ENCODE peak calls at places on chromosomes 2 and 18, in ten cellular contexts. One of them, this sample, is unnamed.

GRCh38 chr18:56890632-56891031 is 239.5 kb downstream of the WDR7 start:
- DNase-seq in cardiac fibroblast: peak
- DNase-seq in head of caudate nucleus: no peak
- DNase-seq in HuH-7: no peak
- DNase-seq in astrocyte of the spinal cord: peak
- DNase-seq in neural progenitor cell: no peak
- DNase-seq in suprapubic skin: no peak
- DNase-seq in choroid plexus epithelial cell: peak
- DNase-seq in CD8-positive, alpha-beta T cell: no peak
- DNase-seq in NCI-H2029 treated with DMSO at 0.1 percent for 48 hours: no peak
- DNase-seq in this sample: no peak

GRCh38 chr18:13137041-13137938 is 81.3 kb upstream of the LDLRAD4 start:
- DNase-seq in neural progenitor cell: peak
- DNase-seq in HuH-7: peak
- DNase-seq in cardiac fibroblast: peak
- DNase-seq in choroid plexus epithelial cell: no peak
- DNase-seq in astrocyte of the spinal cord: peak
- DNase-seq in CD8-positive, alpha-beta T cell: peak
- DNase-seq in suprapubic skin: no peak
- DNase-seq in head of caudate nucleus: peak
- DNase-seq in NCI-H2029 treated with DMSO at 0.1 percent for 48 hours: peak
- DNase-seq in this sample: peak

GRCh38 chr2:1571477-1572417 is 158.5 kb downstream of the TPO start:
- DNase-seq in choroid plexus epithelial cell: no peak
- DNase-seq in CD8-positive, alpha-beta T cell: peak
- DNase-seq in cardiac fibroblast: no peak
- DNase-seq in NCI-H2029 treated with DMSO at 0.1 percent for 48 hours: no peak
- DNase-seq in HuH-7: no peak
- DNase-seq in astrocyte of the spinal cord: no peak
- DNase-seq in neural progenitor cell: no peak
- DNase-seq in head of caudate nucleus: no peak
- DNase-seq in suprapubic skin: no peak
- DNase-seq in this sample: no peak

GRCh38 chr2:7691961-7692656 is 774.9 kb downstream of the RNF144A start:
- DNase-seq in neural progenitor cell: no peak
- DNase-seq in head of caudate nucleus: no peak
- DNase-seq in CD8-positive, alpha-beta T cell: no peak
- DNase-seq in HuH-7: no peak
- DNase-seq in astrocyte of the spinal cord: peak
- DNase-seq in cardiac fibroblast: no peak
- DNase-seq in choroid plexus epithelial cell: no peak
- DNase-seq in suprapubic skin: no peak
- DNase-seq in NCI-H2029 treated with DMSO at 0.1 percent for 48 hours: no peak
- DNase-seq in this sample: no peak

GRCh38 chr2:119208791-119209203 is 14.8 kb upstream of the STEAP3 start:
- DNase-seq in astrocyte of the spinal cord: peak
- DNase-seq in head of caudate nucleus: no peak
- DNase-seq in HuH-7: no peak
- DNase-seq in cardiac fibroblast: no peak
- DNase-seq in choroid plexus epithelial cell: no peak
- DNase-seq in NCI-H2029 treated with DMSO at 0.1 percent for 48 hours: no peak
- DNase-seq in suprapubic skin: no peak
- DNase-seq in neural progenitor cell: no peak
- DNase-seq in CD8-positive, alpha-beta T cell: no peak
- DNase-seq in this sample: no peak

GRCh38 chr2:85401844-85402243 is 8.3 kb downstream of the CAPG start:
- DNase-seq in cardiac fibroblast: no peak
- DNase-seq in astrocyte of the spinal cord: no peak
- DNase-seq in choroid plexus epithelial cell: no peak
- DNase-seq in neural progenitor cell: no peak
- DNase-seq in head of caudate nucleus: no peak
- DNase-seq in CD8-positive, alpha-beta T cell: no peak
- DNase-seq in NCI-H2029 treated with DMSO at 0.1 percent for 48 hours: no peak
- DNase-seq in HuH-7: no peak
- DNase-seq in suprapubic skin: no peak
- DNase-seq in this sample: no peak

GRCh38 chr2:200702646-200703118 is 109.0 kb upstream of the BZW1 start:
- DNase-seq in head of caudate nucleus: no peak
- DNase-seq in astrocyte of the spinal cord: no peak
- DNase-seq in NCI-H2029 treated with DMSO at 0.1 percent for 48 hours: no peak
- DNase-seq in HuH-7: no peak
- DNase-seq in choroid plexus epithelial cell: no peak
- DNase-seq in cardiac fibroblast: no peak
- DNase-seq in suprapubic skin: no peak
- DNase-seq in neural progenitor cell: no peak
- DNase-seq in CD8-positive, alpha-beta T cell: no peak
- DNase-seq in this sample: no peak

GRCh38 chr18:74951165-74951760 is 257.7 kb downstream of the PTGR3 start:
- DNase-seq in choroid plexus epithelial cell: peak
- DNase-seq in neural progenitor cell: no peak
- DNase-seq in NCI-H2029 treated with DMSO at 0.1 percent for 48 hours: no peak
- DNase-seq in CD8-positive, alpha-beta T cell: no peak
- DNase-seq in cardiac fibroblast: peak
- DNase-seq in HuH-7: no peak
- DNase-seq in astrocyte of the spinal cord: peak
- DNase-seq in suprapubic skin: no peak
- DNase-seq in head of caudate nucleus: no peak
- DNase-seq in this sample: no peak

GRCh38 chr2:191927991-191928390 is 81.1 kb upstream of the CAVIN2 start:
- DNase-seq in cardiac fibroblast: peak
- DNase-seq in astrocyte of the spinal cord: peak
- DNase-seq in head of caudate nucleus: no peak
- DNase-seq in neural progenitor cell: no peak
- DNase-seq in suprapubic skin: no peak
- DNase-seq in HuH-7: no peak
- DNase-seq in NCI-H2029 treated with DMSO at 0.1 percent for 48 hours: peak
- DNase-seq in choroid plexus epithelial cell: peak
- DNase-seq in CD8-positive, alpha-beta T cell: no peak
- DNase-seq in this sample: no peak

GRCh38 chr2:27860111-27860510 is 30.1 kb downstream of the RBKS start:
- DNase-seq in cardiac fibroblast: peak
- DNase-seq in NCI-H2029 treated with DMSO at 0.1 percent for 48 hours: no peak
- DNase-seq in head of caudate nucleus: no peak
- DNase-seq in neural progenitor cell: no peak
- DNase-seq in choroid plexus epithelial cell: peak
- DNase-seq in suprapubic skin: no peak
- DNase-seq in HuH-7: no peak
- DNase-seq in astrocyte of the spinal cord: peak
- DNase-seq in CD8-positive, alpha-beta T cell: no peak
- DNase-seq in this sample: peak

GRCh38 chr2:238235331-238235732 is 4.5 kb downstream of the HES6 start:
- DNase-seq in suprapubic skin: no peak
- DNase-seq in neural progenitor cell: no peak
- DNase-seq in choroid plexus epithelial cell: peak
- DNase-seq in astrocyte of the spinal cord: no peak
- DNase-seq in HuH-7: no peak
- DNase-seq in NCI-H2029 treated with DMSO at 0.1 percent for 48 hours: no peak
- DNase-seq in CD8-positive, alpha-beta T cell: no peak
- DNase-seq in head of caudate nucleus: no peak
- DNase-seq in cardiac fibroblast: peak
- DNase-seq in this sample: no peak

GRCh38 chr2:45390856-45391255 is 220.2 kb downstream of the SRBD1 start:
- DNase-seq in choroid plexus epithelial cell: no peak
- DNase-seq in head of caudate nucleus: no peak
- DNase-seq in neural progenitor cell: peak
- DNase-seq in CD8-positive, alpha-beta T cell: no peak
- DNase-seq in NCI-H2029 treated with DMSO at 0.1 percent for 48 hours: no peak
- DNase-seq in suprapubic skin: no peak
- DNase-seq in HuH-7: no peak
- DNase-seq in cardiac fibroblast: no peak
- DNase-seq in astrocyte of the spinal cord: no peak
- DNase-seq in this sample: no peak

GRCh38 chr2:231110551-231110950 is 14.3 kb downstream of the HTR2B start:
- DNase-seq in astrocyte of the spinal cord: peak
- DNase-seq in neural progenitor cell: no peak
- DNase-seq in HuH-7: no peak
- DNase-seq in suprapubic skin: no peak
- DNase-seq in NCI-H2029 treated with DMSO at 0.1 percent for 48 hours: no peak
- DNase-seq in CD8-positive, alpha-beta T cell: no peak
- DNase-seq in cardiac fibroblast: peak
- DNase-seq in choroid plexus epithelial cell: peak
- DNase-seq in head of caudate nucleus: no peak
- DNase-seq in this sample: no peak

GRCh38 chr2:238600506-238601432 is 174.0 kb downstream of the ASB1 start:
- DNase-seq in neural progenitor cell: no peak
- DNase-seq in HuH-7: no peak
- DNase-seq in cardiac fibroblast: no peak
- DNase-seq in astrocyte of the spinal cord: no peak
- DNase-seq in NCI-H2029 treated with DMSO at 0.1 percent for 48 hours: no peak
- DNase-seq in head of caudate nucleus: no peak
- DNase-seq in CD8-positive, alpha-beta T cell: no peak
- DNase-seq in choroid plexus epithelial cell: no peak
- DNase-seq in suprapubic skin: peak
- DNase-seq in this sample: no peak

GRCh38 chr18:56166914-56167313 is 471.5 kb downstream of the TXNL1 start:
- DNase-seq in cardiac fibroblast: no peak
- DNase-seq in NCI-H2029 treated with DMSO at 0.1 percent for 48 hours: no peak
- DNase-seq in choroid plexus epithelial cell: no peak
- DNase-seq in CD8-positive, alpha-beta T cell: no peak
- DNase-seq in head of caudate nucleus: no peak
- DNase-seq in neural progenitor cell: no peak
- DNase-seq in astrocyte of the spinal cord: no peak
- DNase-seq in HuH-7: no peak
- DNase-seq in suprapubic skin: no peak
- DNase-seq in this sample: no peak

GRCh38 chr2:156399224-156399949 is 36.8 kb upstream of the GPD2 start:
- DNase-seq in neural progenitor cell: no peak
- DNase-seq in HuH-7: peak
- DNase-seq in head of caudate nucleus: no peak
- DNase-seq in astrocyte of the spinal cord: peak
- DNase-seq in cardiac fibroblast: peak
- DNase-seq in CD8-positive, alpha-beta T cell: no peak
- DNase-seq in NCI-H2029 treated with DMSO at 0.1 percent for 48 hours: no peak
- DNase-seq in choroid plexus epithelial cell: peak
- DNase-seq in suprapubic skin: no peak
- DNase-seq in this sample: peak

GRCh38 chr18:33154049-33154448 is 286.5 kb downstream of the CCDC178 start:
- DNase-seq in choroid plexus epithelial cell: no peak
- DNase-seq in HuH-7: no peak
- DNase-seq in head of caudate nucleus: no peak
- DNase-seq in suprapubic skin: no peak
- DNase-seq in astrocyte of the spinal cord: no peak
- DNase-seq in cardiac fibroblast: no peak
- DNase-seq in NCI-H2029 treated with DMSO at 0.1 percent for 48 hours: no peak
- DNase-seq in neural progenitor cell: no peak
- DNase-seq in CD8-positive, alpha-beta T cell: no peak
- DNase-seq in this sample: no peak

GRCh38 chr18:26458526-26459232 is 89.7 kb downstream of the KCTD1 start:
- DNase-seq in neural progenitor cell: no peak
- DNase-seq in astrocyte of the spinal cord: peak
- DNase-seq in choroid plexus epithelial cell: no peak
- DNase-seq in CD8-positive, alpha-beta T cell: no peak
- DNase-seq in HuH-7: no peak
- DNase-seq in suprapubic skin: no peak
- DNase-seq in head of caudate nucleus: no peak
- DNase-seq in NCI-H2029 treated with DMSO at 0.1 percent for 48 hours: peak
- DNase-seq in cardiac fibroblast: peak
- DNase-seq in this sample: no peak

GRCh38 chr18:68847219-68847860 is 49.5 kb downstream of the CCDC102B start:
- DNase-seq in choroid plexus epithelial cell: peak
- DNase-seq in neural progenitor cell: peak
- DNase-seq in CD8-positive, alpha-beta T cell: no peak
- DNase-seq in cardiac fibroblast: peak
- DNase-seq in suprapubic skin: no peak
- DNase-seq in HuH-7: no peak
- DNase-seq in head of caudate nucleus: no peak
- DNase-seq in NCI-H2029 treated with DMSO at 0.1 percent for 48 hours: no peak
- DNase-seq in astrocyte of the spinal cord: peak
- DNase-seq in this sample: no peak